ENCODE peak calls at places on chromosomes 7 and 10, in four cellular contexts. C is testis, S is Peyer's patch, M is right lobe of liver. K is an unnamed sample.
A peak's percentile ranks its signal among the peaks of the same experiment; 100 is the strongest.

GRCh38 chr7:43294080-43294630 is 181.7 kb downstream of the HECW1 start:
- DNase-seq in M (no peak), S (no peak), C (peak; percentile 69), K (no peak)

GRCh38 chr7:121832347-121832746 is 40.6 kb upstream of the PTPRZ1 start:
- DNase-seq in M (no peak), S (no peak), C (peak; percentile 23), K (peak; percentile 35)

GRCh38 chr10:71740069-71740468 is 20.5 kb upstream of the C10orf105 start:
- DNase-seq in M (no peak), C (peak; percentile 71), S (no peak), K (no peak)

GRCh38 chr7:127413962-127414361 is 21.5 kb upstream of the ZNF800 start:
- DNase-seq in M (no peak), S (no peak), C (no peak), K (no peak)

GRCh38 chr7:94600267-94600666 is 55.7 kb downstream of the SGCE start:
- DNase-seq in C (no peak), M (no peak), S (no peak), K (no peak)

GRCh38 chr7:155356323-155357105 is 58.8 kb downstream of the INSIG1 start:
- DNase-seq in M (no peak), C (no peak), S (no peak), K (peak; percentile 63)

GRCh38 chr7:114047889-114048288 is 129.1 kb upstream of the PPP1R3A start:
- DNase-seq in M (no peak), S (no peak), C (no peak), K (no peak)

GRCh38 chr10:49562893-49563292 is 24.0 kb upstream of the ERCC6 start:
- DNase-seq in C (no peak), M (no peak), S (no peak), K (no peak)

GRCh38 chr7:114048386-114049235 is 129.8 kb upstream of the PPP1R3A start:
- DNase-seq in M (peak; percentile 20), C (no peak), S (no peak), K (peak; percentile 25)

GRCh38 chr10:17232276-17232987 is 4.4 kb downstream of the VIM start:
- DNase-seq in M (no peak), S (no peak), C (no peak), K (no peak)
- H3K4me3 ChIP-seq in M (no peak overlapping the region), S (peak overlapping the region; percentile 89), C (no peak overlapping the region), K (no peak overlapping the region)

DNA sequence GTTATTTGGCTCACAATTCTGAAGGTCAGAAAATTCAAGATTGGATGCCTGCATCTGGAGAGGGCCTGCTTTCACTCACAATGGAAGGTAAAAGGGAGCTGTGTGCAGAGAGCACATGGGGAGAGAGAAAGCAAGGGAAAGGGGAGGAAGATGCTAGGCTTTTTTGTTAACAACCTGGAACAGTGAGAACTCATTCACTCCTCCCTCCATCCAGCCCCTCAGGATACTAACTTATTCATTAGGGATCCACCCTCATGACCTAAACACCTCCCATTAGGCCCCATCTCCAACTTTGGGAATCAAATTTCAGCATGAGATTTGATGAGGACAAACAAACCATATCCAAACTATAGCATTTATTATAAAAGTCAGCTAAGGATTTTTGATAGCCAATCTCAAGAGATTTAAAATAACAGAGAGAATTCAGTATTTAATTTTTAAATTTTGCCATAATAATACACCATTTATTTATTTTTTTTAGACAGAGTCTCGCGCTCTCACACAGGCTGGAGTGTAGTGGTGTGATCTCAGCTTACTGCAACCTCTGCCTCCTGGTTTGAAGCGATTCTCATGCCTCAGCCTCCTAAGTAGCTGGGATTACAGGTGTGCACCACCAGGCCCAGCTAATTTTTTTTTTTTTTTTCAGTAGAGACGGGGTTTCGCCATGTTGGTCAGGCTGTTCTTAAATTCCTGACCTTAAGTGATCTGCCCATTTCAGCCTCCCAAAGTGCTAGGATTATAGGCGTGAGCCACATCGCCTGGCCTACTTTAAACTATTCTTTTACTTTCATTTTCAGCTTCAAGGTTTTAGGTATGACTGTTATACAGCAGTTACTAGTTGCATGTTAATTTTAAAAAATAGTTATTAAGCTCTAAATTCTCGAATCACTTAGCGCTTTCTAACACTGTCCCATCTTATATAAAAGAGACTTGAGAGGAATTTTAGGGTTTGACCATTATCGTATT is 20.3 kb upstream of the ETV1 start:
- DNase-seq in M (no peak), C (no peak), S (no peak), K (no peak)
- H3K4me3 ChIP-seq in M (peak overlapping the region; percentile 13), C (no peak overlapping the region), S (no peak overlapping the region), K (no peak overlapping the region)

GRCh38 chr7:130758429-130759056 is 24.5 kb upstream of the KLF14 start:
- DNase-seq in M (no peak), C (no peak), S (no peak), K (no peak)
- H3K4me3 ChIP-seq in M (no peak overlapping the region), C (no peak overlapping the region), S (no peak overlapping the region), K (no peak overlapping the region)

DNA sequence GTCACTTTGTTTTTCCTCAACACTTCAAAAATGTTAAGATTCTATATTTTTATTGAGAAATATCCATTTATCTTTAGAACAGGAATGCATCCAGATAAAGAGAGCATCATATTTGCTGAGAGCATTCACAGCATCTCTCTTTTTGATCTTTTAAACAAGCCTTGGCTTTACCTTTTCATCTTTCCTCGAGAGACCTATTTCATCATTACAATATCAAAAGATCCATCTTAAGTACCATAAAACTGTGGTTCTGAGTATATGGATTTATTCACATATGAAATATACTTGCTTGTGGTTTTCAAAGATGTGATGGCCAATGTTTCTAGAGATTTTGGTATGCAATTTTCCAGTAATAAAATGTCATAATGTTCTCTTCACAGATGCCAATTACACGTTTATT is 1140.9 kb downstream of the GATA3 start:
- DNase-seq in C (no peak), S (no peak), M (no peak), K (no peak)
- H3K4me3 ChIP-seq in C (no peak overlapping the region), S (no peak overlapping the region), M (no peak overlapping the region), K (no peak overlapping the region)

DNA sequence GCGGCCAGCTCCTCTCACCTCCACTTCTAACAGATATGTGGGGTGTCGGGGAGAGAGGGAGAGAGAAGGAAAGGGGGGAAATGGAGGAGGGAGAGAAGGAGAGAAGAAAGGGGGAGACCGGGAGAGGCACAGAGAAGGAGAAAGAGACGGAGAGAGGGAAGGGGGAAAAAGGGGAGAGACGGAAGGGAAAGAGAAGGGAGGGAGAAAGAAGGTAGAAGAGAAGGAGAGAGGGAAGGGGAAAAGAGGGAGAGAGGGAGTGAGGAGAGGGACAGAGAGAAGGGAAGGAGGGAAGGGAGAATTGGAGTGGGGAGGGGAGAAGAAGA is 3.0 kb downstream of the VSTM2A start:
- DNase-seq in S (no peak), M (no peak), C (no peak), K (no peak)
- H3K4me3 ChIP-seq in S (no peak overlapping the region), M (no peak overlapping the region), C (no peak overlapping the region), K (no peak overlapping the region)

DNA sequence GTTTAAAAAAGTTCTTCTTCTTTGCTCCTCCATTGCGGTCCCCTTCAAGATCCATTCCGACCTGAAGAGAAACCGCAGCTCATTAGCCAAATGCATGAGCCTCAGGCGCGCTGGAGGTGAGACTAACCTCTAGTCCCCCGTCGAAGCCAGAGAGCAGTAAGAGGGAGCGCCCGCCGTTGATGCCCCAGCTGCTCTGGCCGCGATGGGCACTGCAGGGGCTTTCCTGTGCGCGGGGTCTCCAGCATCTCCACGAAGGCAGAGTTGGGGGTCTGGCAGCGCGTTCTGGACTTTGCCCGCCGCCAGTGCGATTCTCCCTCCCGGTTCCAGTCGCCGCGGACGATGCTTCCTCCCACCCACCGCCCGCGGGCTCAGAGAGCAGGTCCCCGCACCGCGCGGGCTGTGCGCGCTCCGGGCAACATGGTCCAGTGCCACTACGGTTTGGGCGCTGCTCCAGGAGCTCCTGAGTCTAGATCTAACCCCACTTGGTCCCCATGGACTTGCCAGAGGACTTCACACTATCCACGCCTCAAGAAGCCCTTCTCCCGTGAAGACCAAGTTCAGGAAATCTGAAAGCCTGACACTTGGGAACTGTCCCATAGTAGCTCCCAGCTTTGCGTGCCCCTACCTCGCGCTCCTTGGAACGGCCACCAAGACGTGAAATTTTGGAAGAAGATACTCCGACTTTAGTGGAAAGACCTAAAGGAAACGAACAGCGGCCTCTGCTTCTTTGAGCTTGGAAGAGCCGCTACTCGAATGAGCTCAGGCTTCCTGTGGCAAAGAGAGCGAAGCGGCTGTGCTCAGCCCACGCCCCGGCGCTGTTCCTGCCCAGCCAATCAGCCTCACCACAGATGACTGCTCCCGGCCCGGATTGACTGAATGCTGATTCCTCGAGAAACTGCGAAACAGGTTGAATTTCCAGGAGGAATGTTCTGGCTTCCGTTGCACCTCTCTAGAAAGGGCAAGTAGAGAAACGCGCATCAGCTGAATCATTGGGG is at the start of gene ABCB1:
- DNase-seq in S (peak; percentile 67), C (peak; percentile 58), M (peak; percentile 87), K (peak; percentile 55)
- H3K4me3 ChIP-seq in S (peak within 1 kb of the TSS; percentile 76), C (peak within 1 kb of the TSS; percentile 45), M (peak within 1 kb of the TSS; percentile 69), K (no peak within 1 kb of the TSS)

K was measured in body of pancreas.